ENCODE peak calls at places on chromosomes 16 and 17, in eight cellular contexts. D is endothelial cell of umbilical vein; U is small intestine; M is effector memory CD4-positive, alpha-beta T cell; Z is thoracic aorta; Y is heart left ventricle; C is brain microvascular endothelial cell; K is CD4-positive, CD25-positive, alpha-beta regulatory T cell. O is an unnamed sample.

GRCh38 chr17:78279360-78279990 is 48.0 kb downstream of the TMEM235 start:
- DNase-seq in D (no peak), C (no peak), U (no peak), Z (no peak), M (no peak), Y (no peak), K (no peak), O (no peak)

GRCh38 chr17:384622-385194 is 32.1 kb upstream of the RPH3AL start:
- DNase-seq in Z (no peak), Y (peak), K (no peak), M (no peak), C (no peak), D (no peak), U (no peak), O (no peak)

GRCh38 chr17:4780325-4781010 is 5.7 kb downstream of the VMO1 start:
- DNase-seq in K (no peak), M (no peak), U (peak), Z (no peak), C (no peak), D (no peak), Y (no peak), O (no peak)

GRCh38 chr17:7191571-7192270 is 12.6 kb upstream of the ASGR1 start:
- DNase-seq in K (no peak), D (no peak), Z (no peak), C (no peak), M (no peak), U (peak), Y (peak), O (no peak)

GRCh38 chr16:5851583-5851982 is 754.0 kb upstream of the EEF2KMT start:
- DNase-seq in Y (no peak), C (no peak), D (no peak), K (no peak), U (no peak), M (no peak), Z (no peak), O (no peak)

GRCh38 chr17:71959129-71959528 is 161.7 kb upstream of the SOX9 start:
- DNase-seq in D (no peak), Y (no peak), M (no peak), K (no peak), U (peak), C (no peak), Z (no peak), O (no peak)

GRCh38 chr16:20915733-20916132 is 15.2 kb downstream of the LYRM1 start:
- DNase-seq in Z (no peak), M (no peak), U (no peak), K (no peak), C (no peak), Y (no peak), D (no peak), O (no peak)

GRCh38 chr16:2278956-2279800 is 11.3 kb upstream of the RNPS1 start:
- DNase-seq in K (no peak), Y (no peak), C (no peak), D (no peak), M (no peak), U (no peak), Z (no peak), O (no peak)

GRCh38 chr16:83305092-83305491 is 502.7 kb upstream of the HSBP1 start:
- DNase-seq in K (no peak), C (peak), M (no peak), Z (no peak), Y (no peak), D (peak), U (no peak), O (no peak)

GRCh38 chr17:15263206-15263579 is 1.9 kb downstream of the PMP22 start:
- DNase-seq in C (no peak), Y (peak), Z (peak), M (no peak), D (peak), K (no peak), U (no peak), O (peak)
- H3K4me3 ChIP-seq in C (peak), Y (peak), Z (peak), M (no peak), D (peak), K (no peak), U (peak), O (peak)

GRCh38 chr17:47846741-47847340 is 4.1 kb downstream of the SP6 start:
- DNase-seq in U (no peak), Y (no peak), D (no peak), Z (no peak), M (no peak), C (no peak), K (no peak), O (no peak)
- H3K27ac ChIP-seq in U (no peak), Y (no peak), D (no peak), Z (no peak), M (no peak), C (no peak), K (no peak), O (no peak)

DNA sequence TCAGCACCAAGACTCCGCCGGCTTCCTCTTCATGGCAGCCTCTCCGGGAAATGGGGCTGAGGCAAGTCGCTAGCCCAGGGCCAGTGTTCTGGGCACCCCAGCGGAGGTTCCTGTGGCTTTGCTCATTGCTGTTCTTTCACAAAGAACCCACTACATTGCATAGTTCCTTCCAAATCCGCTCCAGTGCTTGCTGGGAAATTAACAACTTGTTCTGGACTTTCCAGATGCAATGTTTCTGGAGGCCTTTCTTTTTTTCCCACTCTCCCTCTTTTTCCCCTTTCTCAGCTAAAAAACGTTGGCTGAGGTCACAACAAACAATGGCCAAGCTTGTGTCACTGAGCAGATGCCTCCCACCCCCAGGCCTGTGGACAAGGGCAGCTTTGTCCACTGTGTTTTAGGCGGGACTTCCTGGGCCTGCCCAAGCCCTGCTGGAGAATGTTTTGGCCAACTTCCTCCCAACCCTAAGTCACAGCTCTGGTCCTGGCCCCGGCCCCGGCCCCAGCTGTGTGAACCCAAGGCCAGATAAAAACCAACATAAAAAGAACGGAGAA is 131.5 kb upstream of the RCVRN start:
- DNase-seq in Y (peak), U (no peak), C (no peak), M (no peak), K (no peak), Z (no peak), D (no peak), O (peak)
- H3K4me3 ChIP-seq in Y (peak), U (no peak), C (no peak), M (no peak), K (no peak), Z (peak), D (no peak), O (peak)

DNA sequence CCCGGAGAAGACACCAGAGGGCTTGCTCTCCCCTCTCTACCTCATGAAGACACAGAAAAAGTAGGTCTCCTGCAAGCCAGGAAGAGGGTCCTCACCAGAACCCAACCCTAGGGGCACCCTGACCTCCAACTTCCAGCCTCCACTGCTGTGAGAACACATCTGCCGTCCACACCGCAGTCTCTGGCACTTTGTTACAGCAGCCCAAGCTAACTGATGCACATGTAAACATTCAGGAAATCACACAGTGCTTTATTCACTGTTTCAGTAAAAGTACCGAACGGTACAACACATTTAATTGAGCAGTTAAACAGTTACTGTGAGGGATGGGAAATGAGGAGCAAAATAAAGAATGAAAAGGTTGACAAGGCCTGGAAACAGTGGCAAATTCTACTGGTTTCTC is 18.3 kb downstream of the FANCA start:
- DNase-seq in Z (no peak), Y (no peak), D (no peak), C (no peak), M (no peak), U (no peak), K (no peak), O (no peak)
- H3K27ac ChIP-seq in Z (no peak), Y (peak), D (no peak), C (no peak), M (no peak), U (no peak), K (no peak), O (no peak)

GRCh38 chr17:41813039-41813680 is 356 bp downstream of the FKBP10 start:
- DNase-seq in U (no peak), C (no peak), M (no peak), K (no peak), Z (no peak), Y (no peak), D (no peak), O (no peak)
- H3K4me3 ChIP-seq in U (peak), C (peak), M (no peak), K (no peak), Z (peak), Y (peak), D (peak), O (peak)

GRCh38 chr16:86337138-86337537 is 173.2 kb upstream of the FOXF1 start:
- DNase-seq in K (no peak), C (no peak), U (no peak), M (no peak), Y (no peak), D (no peak), Z (no peak), O (peak)
- H3K27ac ChIP-seq in K (no peak), C (no peak), U (no peak), M (no peak), Y (no peak), D (no peak), Z (no peak), O (no peak)

GRCh38 chr17:47957591-47958490 is at the start of gene PRR15L:
- DNase-seq in C (no peak), M (no peak), D (no peak), Y (no peak), K (no peak), U (peak), Z (no peak), O (no peak)
- H3K4me3 ChIP-seq in C (no peak), M (no peak), D (no peak), Y (no peak), K (no peak), U (peak), Z (no peak), O (no peak)

DNA sequence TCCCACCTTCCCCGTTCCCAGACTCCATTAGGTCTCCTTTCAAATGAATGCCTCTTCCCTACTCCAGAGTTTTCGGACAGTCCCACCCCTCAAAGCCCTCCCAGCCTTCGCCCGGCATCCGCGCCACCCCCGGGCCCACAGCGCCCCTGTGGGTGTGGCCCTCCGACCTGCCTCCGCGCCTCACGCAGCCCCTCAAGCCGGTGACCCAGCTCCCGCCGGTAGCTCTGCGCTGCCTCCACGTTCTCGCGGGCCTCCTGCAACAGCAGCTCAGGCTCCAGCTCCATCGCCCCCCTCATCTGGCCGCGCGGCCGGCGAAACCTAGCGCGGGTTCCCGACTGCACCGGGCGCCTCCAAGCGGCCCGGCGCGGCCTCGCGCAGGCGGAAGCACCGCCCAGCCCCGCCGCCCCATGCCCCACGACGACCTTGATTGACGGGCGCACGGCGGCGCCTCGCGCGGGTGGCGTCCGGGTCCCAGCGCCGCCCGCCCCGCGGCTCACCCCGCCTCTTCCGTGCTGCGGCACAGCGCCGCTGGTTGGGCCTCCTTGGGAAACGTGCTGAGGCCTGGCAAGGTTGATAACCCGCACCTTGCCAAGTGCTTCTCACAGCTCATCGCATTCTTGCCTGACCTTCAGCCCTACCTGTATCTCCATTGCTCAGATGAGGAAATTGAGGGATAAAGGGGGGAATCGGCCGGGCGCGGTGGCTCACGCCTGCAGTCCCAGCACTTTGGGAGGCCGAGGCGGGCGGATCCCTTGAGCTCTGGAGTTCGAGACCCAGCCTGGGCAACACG is at the start of gene CRLF3:
- DNase-seq in M (peak), C (peak), Y (peak), K (peak), U (peak), Z (peak), D (peak), O (peak)
- H3K27ac ChIP-seq in M (peak), C (peak), Y (no peak), K (peak), U (peak), Z (peak), D (peak), O (peak)

GRCh38 chr17:9239821-9240658 is 218.7 kb downstream of the NTN1 start:
- DNase-seq in C (peak), Y (peak), M (peak), D (peak), U (peak), K (peak), Z (peak), O (peak)
- H3K4me3 ChIP-seq in C (peak), Y (peak), M (peak), D (peak), U (peak), K (no peak), Z (peak), O (peak)

GRCh38 chr16:86061318-86061695 is 162.3 kb downstream of the IRF8 start:
- DNase-seq in D (no peak), K (no peak), Y (no peak), M (no peak), C (no peak), U (no peak), Z (no peak), O (peak)
- H3K27ac ChIP-seq in D (no peak), K (no peak), Y (no peak), M (no peak), C (no peak), U (no peak), Z (no peak), O (no peak)